ENCODE peak calls at places on chromosomes 4 and X, in four cellular contexts. U is progenitor cell of endocrine pancreas, T is HEK293T, D is NCI-H1092. W is an unnamed sample.

GRCh38 chr4:77579406-77580076 is 26.1 kb upstream of the CXCL13 start:
- DNase-seq in U (no peak), T (no peak), D (no peak), W (no peak)

GRCh38 chr4:48375651-48376291 is 34.4 kb downstream of the SLAIN2 start:
- DNase-seq in U (no peak), T (peak; percentile 5), D (peak; percentile 72), W (peak; percentile 18)

GRCh38 chr4:8747896-8748575 is 123.6 kb downstream of the HMX1 start:
- DNase-seq in T (no peak), D (no peak), U (no peak), W (no peak)

GRCh38 chrX:115616943-115617563 is 56.1 kb downstream of the PLS3 start:
- DNase-seq in D (no peak), U (no peak), T (no peak), W (no peak)

GRCh38 chrX:153650959-153651358 is 4.0 kb downstream of the DUSP9 start:
- DNase-seq in U (no peak), D (no peak), T (no peak), W (no peak)

GRCh38 chrX:6778547-6779231 is 243.8 kb upstream of the VCX3A start:
- DNase-seq in U (no peak), T (no peak), D (no peak), W (no peak)

GRCh38 chrX:11164433-11164832 is 53.3 kb downstream of the HCCS start:
- DNase-seq in T (no peak), U (no peak), D (no peak), W (no peak)

GRCh38 chr4:135508006-135508714 is 1306.6 kb upstream of the PABPC4L start:
- DNase-seq in D (no peak), U (no peak), T (no peak), W (no peak)

GRCh38 chrX:109818921-109819320 is 85.9 kb upstream of the ACSL4 start:
- DNase-seq in D (no peak), U (no peak), T (no peak), W (no peak)

GRCh38 chr4:107519057-107519456 is 201.0 kb downstream of the PAPSS1 start:
- DNase-seq in T (peak; percentile 16), U (peak; percentile 10), D (no peak), W (peak; percentile 1)

GRCh38 chr4:13201241-13201640 is 282.9 kb downstream of the RAB28 start:
- DNase-seq in T (no peak), D (no peak), U (no peak), W (no peak)

GRCh38 chrX:68833855-68834331 is 5.1 kb downstream of the EFNB1 start:
- DNase-seq in T (no peak), U (no peak), D (no peak), W (no peak)

GRCh38 chr4:94827481-94828110 is 69.8 kb downstream of the BMPR1B start:
- DNase-seq in D (no peak), U (no peak), T (no peak), W (no peak)

GRCh38 chr4:20682853-20683252 is 17.4 kb upstream of the PACRGL start:
- DNase-seq in T (no peak), U (no peak), D (no peak), W (no peak)

GRCh38 chr4:97998203-97998602 is 145.1 kb downstream of the STPG2 start:
- DNase-seq in T (no peak), U (no peak), D (no peak), W (no peak)

GRCh38 chrX:139304471-139304870 is 226.1 kb upstream of the F9 start:
- DNase-seq in U (no peak), T (no peak), D (no peak), W (no peak)

GRCh38 chrX:76971393-76972376 is 475.5 kb upstream of the FGF16 start:
- DNase-seq in D (no peak), T (no peak), U (no peak), W (no peak)